ENCODE peak calls at places on chromosome 3, in nine cellular contexts. One of them, this sample, is unnamed.

GRCh38 chr3:150296123-150296750 is 111.9 kb upstream of the TSC22D2 start:
- DNase-seq in Calu3: no peak
- DNase-seq in CD8-positive, alpha-beta T cell: no peak
- DNase-seq in AML-193: no peak
- DNase-seq in RKO: no peak
- DNase-seq in HTR-8/SVneo: no peak
- DNase-seq in HL-60: no peak
- DNase-seq in A549: no peak
- DNase-seq in GM06990: no peak
- DNase-seq in this sample: no peak

GRCh38 chr3:108342829-108343478 is 46.6 kb downstream of the HHLA2 start:
- DNase-seq in Calu3: no peak
- DNase-seq in HTR-8/SVneo: no peak
- DNase-seq in RKO: peak
- DNase-seq in CD8-positive, alpha-beta T cell: no peak
- DNase-seq in AML-193: no peak
- DNase-seq in HL-60: no peak
- DNase-seq in A549: no peak
- DNase-seq in GM06990: peak
- DNase-seq in this sample: no peak

GRCh38 chr3:45100998-45101407 is 45.2 kb downstream of the CDCP1 start:
- DNase-seq in A549: no peak
- DNase-seq in AML-193: peak
- DNase-seq in CD8-positive, alpha-beta T cell: no peak
- DNase-seq in GM06990: no peak
- DNase-seq in HTR-8/SVneo: no peak
- DNase-seq in Calu3: no peak
- DNase-seq in HL-60: peak
- DNase-seq in RKO: no peak
- DNase-seq in this sample: no peak

GRCh38 chr3:46660543-46661523 is 32.6 kb downstream of the ALS2CL start:
- DNase-seq in A549: no peak
- DNase-seq in HL-60: no peak
- DNase-seq in AML-193: no peak
- DNase-seq in RKO: no peak
- DNase-seq in CD8-positive, alpha-beta T cell: no peak
- DNase-seq in Calu3: no peak
- DNase-seq in HTR-8/SVneo: no peak
- DNase-seq in GM06990: no peak
- DNase-seq in this sample: peak

GRCh38 chr3:152175576-152175883 is 93.2 kb upstream of the MBNL1 start:
- DNase-seq in AML-193: no peak
- DNase-seq in CD8-positive, alpha-beta T cell: no peak
- DNase-seq in HL-60: no peak
- DNase-seq in A549: peak
- DNase-seq in GM06990: no peak
- DNase-seq in Calu3: no peak
- DNase-seq in HTR-8/SVneo: peak
- DNase-seq in RKO: peak
- DNase-seq in this sample: no peak

GRCh38 chr3:172519740-172520139 is 3.5 kb downstream of the TNFSF10 start:
- DNase-seq in GM06990: no peak
- DNase-seq in RKO: no peak
- DNase-seq in A549: no peak
- DNase-seq in Calu3: no peak
- DNase-seq in HL-60: no peak
- DNase-seq in AML-193: no peak
- DNase-seq in CD8-positive, alpha-beta T cell: no peak
- DNase-seq in HTR-8/SVneo: no peak
- DNase-seq in this sample: no peak

GRCh38 chr3:42520336-42520735 is 17.9 kb downstream of the VIPR1 start:
- DNase-seq in GM06990: no peak
- DNase-seq in AML-193: no peak
- DNase-seq in HL-60: no peak
- DNase-seq in RKO: no peak
- DNase-seq in Calu3: no peak
- DNase-seq in CD8-positive, alpha-beta T cell: no peak
- DNase-seq in HTR-8/SVneo: no peak
- DNase-seq in A549: no peak
- DNase-seq in this sample: no peak

GRCh38 chr3:129577356-129577755 is 29.1 kb downstream of the PLXND1 start:
- DNase-seq in HL-60: peak
- DNase-seq in HTR-8/SVneo: no peak
- DNase-seq in RKO: no peak
- DNase-seq in CD8-positive, alpha-beta T cell: no peak
- DNase-seq in GM06990: no peak
- DNase-seq in AML-193: no peak
- DNase-seq in A549: no peak
- DNase-seq in Calu3: no peak
- DNase-seq in this sample: no peak

GRCh38 chr3:195094211-195094921 is 176.6 kb downstream of the XXYLT1 start:
- DNase-seq in HL-60: peak
- DNase-seq in HTR-8/SVneo: no peak
- DNase-seq in RKO: no peak
- DNase-seq in CD8-positive, alpha-beta T cell: no peak
- DNase-seq in A549: no peak
- DNase-seq in AML-193: peak
- DNase-seq in GM06990: peak
- DNase-seq in Calu3: no peak
- DNase-seq in this sample: no peak

GRCh38 chr3:55664387-55664786 is 177.3 kb upstream of the WNT5A start:
- DNase-seq in HTR-8/SVneo: no peak
- DNase-seq in AML-193: no peak
- DNase-seq in GM06990: no peak
- DNase-seq in RKO: no peak
- DNase-seq in HL-60: no peak
- DNase-seq in A549: no peak
- DNase-seq in CD8-positive, alpha-beta T cell: peak
- DNase-seq in Calu3: no peak
- DNase-seq in this sample: peak

GRCh38 chr3:102353804-102354203 is 81.0 kb upstream of the ZPLD1 start:
- DNase-seq in RKO: no peak
- DNase-seq in HL-60: no peak
- DNase-seq in CD8-positive, alpha-beta T cell: no peak
- DNase-seq in GM06990: no peak
- DNase-seq in AML-193: no peak
- DNase-seq in A549: no peak
- DNase-seq in Calu3: no peak
- DNase-seq in HTR-8/SVneo: no peak
- DNase-seq in this sample: no peak

GRCh38 chr3:5010706-5011554 is 31.7 kb downstream of the BHLHE40 start:
- DNase-seq in A549: no peak
- DNase-seq in GM06990: no peak
- DNase-seq in Calu3: no peak
- DNase-seq in AML-193: peak
- DNase-seq in CD8-positive, alpha-beta T cell: no peak
- DNase-seq in HL-60: no peak
- DNase-seq in RKO: no peak
- DNase-seq in HTR-8/SVneo: no peak
- DNase-seq in this sample: peak

GRCh38 chr3:189982299-189982945 is 138.3 kb downstream of the P3H2 start:
- DNase-seq in GM06990: no peak
- DNase-seq in RKO: no peak
- DNase-seq in AML-193: no peak
- DNase-seq in HL-60: no peak
- DNase-seq in Calu3: no peak
- DNase-seq in HTR-8/SVneo: no peak
- DNase-seq in A549: no peak
- DNase-seq in CD8-positive, alpha-beta T cell: no peak
- DNase-seq in this sample: no peak

GRCh38 chr3:172836390-172836997 is 86.0 kb downstream of the ECT2 start:
- DNase-seq in AML-193: peak
- DNase-seq in HTR-8/SVneo: peak
- DNase-seq in GM06990: no peak
- DNase-seq in Calu3: peak
- DNase-seq in A549: peak
- DNase-seq in CD8-positive, alpha-beta T cell: no peak
- DNase-seq in HL-60: peak
- DNase-seq in RKO: peak
- DNase-seq in this sample: peak

GRCh38 chr3:143847787-143848631 is at the start of gene SLC9A9:
- DNase-seq in HL-60: no peak
- DNase-seq in AML-193: peak
- DNase-seq in GM06990: peak
- DNase-seq in CD8-positive, alpha-beta T cell: peak
- DNase-seq in Calu3: no peak
- DNase-seq in A549: no peak
- DNase-seq in RKO: peak
- DNase-seq in HTR-8/SVneo: peak
- DNase-seq in this sample: peak

GRCh38 chr3:63051920-63052319 is 176.7 kb upstream of the CADPS start:
- DNase-seq in HL-60: no peak
- DNase-seq in GM06990: no peak
- DNase-seq in A549: no peak
- DNase-seq in HTR-8/SVneo: no peak
- DNase-seq in CD8-positive, alpha-beta T cell: no peak
- DNase-seq in RKO: no peak
- DNase-seq in Calu3: peak
- DNase-seq in AML-193: no peak
- DNase-seq in this sample: peak

GRCh38 chr3:143885803-143886427 is 37.6 kb upstream of the SLC9A9 start:
- DNase-seq in HL-60: peak
- DNase-seq in RKO: peak
- DNase-seq in HTR-8/SVneo: peak
- DNase-seq in Calu3: peak
- DNase-seq in A549: peak
- DNase-seq in AML-193: peak
- DNase-seq in GM06990: peak
- DNase-seq in CD8-positive, alpha-beta T cell: no peak
- DNase-seq in this sample: peak

This sample was measured in islet precursor cell.